ENCODE peak calls at places on chromosomes 5 and 9, in five cellular contexts. H, Q, V, J and E are unnamed samples.
A peak's percentile ranks its signal among the peaks of the same experiment; 100 is the strongest.

GRCh38 chr9:120888626-120889025 is 11.6 kb upstream of the PHF19 start:
- DNase-seq in V (no peak), J (no peak), Q (no peak), H (no peak), E (no peak)

GRCh38 chr5:160930361-160930760 is 78.3 kb upstream of the ATP10B start:
- DNase-seq in Q (no peak), J (no peak), H (no peak), V (no peak), E (no peak)

GRCh38 chr9:18743976-18744375 is 270.0 kb downstream of the ADAMTSL1 start:
- DNase-seq in J (no peak), Q (no peak), H (peak; percentile 86), V (peak; percentile 17), E (no peak)

GRCh38 chr9:89386206-89386605 is 67.9 kb downstream of the SECISBP2 start:
- DNase-seq in H (no peak), J (no peak), V (no peak), Q (no peak), E (no peak)

GRCh38 chr5:130871346-130872086 is 293.5 kb downstream of the HINT1 start:
- DNase-seq in H (peak; percentile 1), Q (peak; percentile 20), V (peak; percentile 34), J (peak; percentile 41), E (peak; percentile 9)

GRCh38 chr5:132748522-132749000 is 1.3 kb downstream of the CCNI2 start:
- DNase-seq in J (no peak), Q (no peak), V (no peak), H (no peak), E (no peak)

GRCh38 chr9:125785187-125785840 is 38.1 kb downstream of the PBX3 start:
- DNase-seq in Q (no peak), V (no peak), H (no peak), J (no peak), E (no peak)

GRCh38 chr5:126454535-126454934 is 31.3 kb downstream of the GRAMD2B start:
- DNase-seq in Q (no peak), V (no peak), H (no peak), J (no peak), E (no peak)

GRCh38 chr5:96567188-96567587 is 95.0 kb upstream of the CAST start:
- DNase-seq in V (peak; percentile 68), Q (no peak), H (peak; percentile 43), J (no peak), E (no peak)

GRCh38 chr5:55234171-55234700 is 828 bp upstream of the CCNO start:
- DNase-seq in H (peak; percentile 19), Q (peak; percentile 10), V (peak; percentile 37), J (peak; percentile 42), E (no peak)

GRCh38 chr9:91580136-91580535 is 156.5 kb upstream of the NFIL3 start:
- DNase-seq in H (peak; percentile 58), J (no peak), V (peak; percentile 80), Q (no peak), E (no peak)

GRCh38 chr5:132839426-132840301 is 9.2 kb upstream of the SHROOM1 start:
- DNase-seq in J (no peak), H (peak; percentile 87), Q (no peak), V (peak; percentile 76), E (no peak)

GRCh38 chr5:5705010-5705409 is 282.5 kb downstream of the ICE1 start:
- DNase-seq in J (no peak), H (no peak), V (no peak), Q (no peak), E (no peak)

GRCh38 chr5:75340714-75341478 is 3.9 kb downstream of the HMGCR start:
- DNase-seq in J (no peak), Q (no peak), V (no peak), H (no peak), E (no peak)

GRCh38 chr5:180825768-180826525 is 23.3 kb upstream of the MGAT1 start:
- DNase-seq in J (no peak), H (peak; percentile 85), Q (no peak), V (peak; percentile 71), E (peak; percentile 94)

GRCh38 chr9:125747765-125748510 is 765 bp downstream of the PBX3 start:
- DNase-seq in J (peak; percentile 50), V (peak; percentile 40), H (no peak), Q (peak; percentile 14), E (no peak)

GRCh38 chr5:143218563-143219170 is 184.8 kb downstream of the NR3C1 start:
- DNase-seq in H (no peak), V (no peak), J (no peak), Q (no peak), E (no peak)

GRCh38 chr9:78325343-78325742 is 28.4 kb downstream of the PSAT1 start:
- DNase-seq in Q (no peak), H (peak; percentile 27), V (peak; percentile 84), J (no peak), E (no peak)

GRCh38 chr9:1869843-1870242 is 145.3 kb upstream of the SMARCA2 start:
- DNase-seq in H (no peak), J (peak; percentile 72), V (peak; percentile 12), Q (peak; percentile 29), E (no peak)

GRCh38 chr9:105760053-105760452 is 65.7 kb downstream of the TMEM38B start:
- DNase-seq in J (no peak), V (peak; percentile 18), H (peak; percentile 13), Q (peak; percentile 1), E (no peak)

GRCh38 chr5:1005904-1006655 is 2.5 kb upstream of the NKD2 start:
- DNase-seq in V (no peak), J (no peak), H (no peak), Q (no peak), E (no peak)

GRCh38 chr5:1006656-1007071 is 1.9 kb upstream of the NKD2 start:
- DNase-seq in J (peak; percentile 20), V (no peak), Q (no peak), H (no peak), E (no peak)

GRCh38 chr5:1005362-1005851 is 3.2 kb upstream of the NKD2 start:
- DNase-seq in J (no peak), H (no peak), V (no peak), Q (no peak), E (no peak)

GRCh38 chr5:1003296-1003937 is 5.2 kb upstream of the NKD2 start:
- DNase-seq in J (peak; percentile 27), Q (no peak), V (peak; percentile 46), H (no peak), E (no peak)

GRCh38 chr5:1004598-1005361 is 3.8 kb upstream of the NKD2 start:
- DNase-seq in J (peak; percentile 75), H (peak; percentile 16), Q (peak; percentile 76), V (peak; percentile 73), E (no peak)
- TF ChIP-seq CTCF in J (peak; percentile 51), H (peak; percentile 36), Q (peak; percentile 79), V (peak; percentile 55), E (peak; percentile 45)

GRCh38 chr9:33750839-33751339 is 44.5 kb upstream of the PRSS3 start:
- DNase-seq in H (no peak), V (peak; percentile 4), J (no peak), Q (no peak), E (no peak)
- H3K4me3 ChIP-seq in H (peak overlapping the region; percentile 38), V (peak overlapping the region; percentile 7), J (no peak overlapping the region), Q (peak overlapping the region; percentile 50), E (peak overlapping the region; percentile 47)

DNA sequence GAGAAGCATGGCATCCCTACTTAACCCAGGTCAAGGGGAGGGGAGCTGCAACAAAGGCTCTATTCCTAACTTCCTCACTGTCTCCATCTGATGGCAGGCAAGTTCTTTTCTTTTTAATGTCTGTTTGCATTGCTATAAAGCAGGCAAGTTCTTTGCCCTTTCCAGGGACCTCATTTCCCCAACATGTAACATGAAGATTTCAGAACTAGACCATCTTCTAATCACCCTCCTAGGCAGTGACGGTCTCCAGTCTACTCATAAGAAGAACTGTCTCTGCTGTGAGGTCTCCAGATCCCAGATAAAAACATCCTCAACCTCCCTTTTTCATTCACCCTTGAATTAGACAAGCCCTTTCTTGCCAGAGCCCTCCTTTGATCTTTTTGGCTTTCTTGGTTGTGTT is 42.1 kb downstream of the PPP1R2B start:
- DNase-seq in H (no peak), Q (peak; percentile 20), J (no peak), V (no peak), E (no peak)
- TF ChIP-seq CTCF in H (no peak), Q (no peak), J (peak; percentile 25), V (no peak), E (peak; percentile 8)

GRCh38 chr5:776862-777711 is 7.4 kb downstream of the ZDHHC11B start:
- DNase-seq in V (no peak), Q (no peak), J (no peak), H (no peak), E (no peak)
- H3K4me3 ChIP-seq in V (no peak overlapping the region), Q (no peak overlapping the region), J (no peak overlapping the region), H (no peak overlapping the region), E (no peak overlapping the region)

GRCh38 chr9:136545065-136545965 is 533 bp downstream of the NOTCH1 start:
- DNase-seq in V (no peak), J (peak; percentile 48), Q (no peak), H (no peak), E (no peak)

GRCh38 chr9:136547508-136548215 is 1.8 kb upstream of the NOTCH1 start:
- DNase-seq in H (no peak), V (no peak), Q (no peak), J (no peak), E (no peak)

GRCh38 chr9:136546697-136547481 is 1.0 kb upstream of the NOTCH1 start:
- DNase-seq in Q (peak; percentile 57), H (peak; percentile 35), J (peak; percentile 37), V (peak; percentile 75), E (no peak)

GRCh38 chr9:136544549-136545064 is 1.2 kb downstream of the NOTCH1 start:
- DNase-seq in V (peak; percentile 29), J (peak; percentile 30), Q (no peak), H (no peak), E (no peak)

GRCh38 chr9:136545966-136546696 is at the start of gene NOTCH1:
- DNase-seq in V (peak; percentile 96), J (peak; percentile 95), Q (peak; percentile 95), H (peak; percentile 87), E (peak; percentile 45)
- TF ChIP-seq CTCF in V (no peak), J (no peak), Q (no peak), H (no peak), E (no peak)

DNA sequence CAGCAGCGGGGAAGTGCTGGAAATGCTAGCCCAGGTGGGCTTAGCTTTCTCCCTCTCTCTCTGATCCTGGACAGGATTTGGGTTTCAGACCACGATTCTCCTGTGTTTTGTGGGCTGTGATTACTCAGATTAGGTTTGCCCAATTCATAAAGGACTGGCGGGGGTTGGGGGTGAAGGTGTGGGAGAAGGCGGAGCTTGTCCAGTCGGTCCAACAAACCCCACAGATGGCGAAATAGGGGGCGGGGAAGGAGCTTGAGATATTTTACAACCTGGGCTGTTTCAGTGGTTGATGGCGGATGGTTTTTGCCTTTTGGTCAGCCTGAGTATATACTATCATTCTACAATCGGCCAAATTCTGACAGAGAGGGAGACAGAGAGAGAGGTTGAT is 35.2 kb downstream of the PCDHAC2 start:
- DNase-seq in Q (peak; percentile 47), J (no peak), H (no peak), V (no peak), E (no peak)
- H3K4me3 ChIP-seq in Q (peak overlapping the region; percentile 47), J (no peak overlapping the region), H (no peak overlapping the region), V (peak overlapping the region; percentile 9), E (peak overlapping the region; percentile 54)

GRCh38 chr5:33297760-33298216 is 143.0 kb upstream of the TARS1 start:
- DNase-seq in J (no peak), Q (peak; percentile 11), V (no peak), H (no peak), E (no peak)

GRCh38 chr5:33303696-33304095 is 137.1 kb upstream of the TARS1 start:
- DNase-seq in V (no peak), H (no peak), Q (no peak), J (no peak), E (no peak)

GRCh38 chr5:33305530-33305929 is 135.2 kb upstream of the TARS1 start:
- DNase-seq in H (no peak), J (no peak), V (no peak), Q (no peak), E (no peak)

GRCh38 chr5:33300209-33300742 is 140.5 kb upstream of the TARS1 start:
- DNase-seq in H (no peak), Q (no peak), J (no peak), V (no peak), E (no peak)

GRCh38 chr5:33299621-33300208 is 141.1 kb upstream of the TARS1 start:
- DNase-seq in V (peak; percentile 91), Q (peak; percentile 47), J (peak; percentile 45), H (peak; percentile 71), E (no peak)
- TF ChIP-seq CTCF in V (peak; percentile 45), Q (peak; percentile 75), J (peak; percentile 52), H (peak; percentile 56), E (peak; percentile 63)